ENCODE peak calls at places on chromosome 14, in six cellular contexts. One of them, this sample, is unnamed.

GRCh38 chr14:93976477-93977057 is at the start of gene ASB2:
- DNase-seq in cerebellar cortex: no peak
- DNase-seq in ELR: no peak
- DNase-seq in K562: no peak
- DNase-seq in stimulated activated naive CD8-positive, alpha-beta T cell treated with anti-CD3 and anti-CD28 coated beads, Interleukin-15, Interleukin-2, amounts not matched to agents 100 U/mL and 50 U/mL, for 24 hours: no peak
- DNase-seq in RWPE1: no peak
- DNase-seq in this sample: no peak

GRCh38 chr14:73788871-73789590 is 62.6 kb upstream of the PTGR2 start:
- DNase-seq in RWPE1: no peak
- DNase-seq in ELR: no peak
- DNase-seq in cerebellar cortex: no peak
- DNase-seq in stimulated activated naive CD8-positive, alpha-beta T cell treated with anti-CD3 and anti-CD28 coated beads, Interleukin-15, Interleukin-2, amounts not matched to agents 100 U/mL and 50 U/mL, for 24 hours: no peak
- DNase-seq in K562: no peak
- DNase-seq in this sample: no peak

GRCh38 chr14:46496409-46496808 is 155.2 kb downstream of the RPL10L start:
- DNase-seq in cerebellar cortex: no peak
- DNase-seq in stimulated activated naive CD8-positive, alpha-beta T cell treated with anti-CD3 and anti-CD28 coated beads, Interleukin-15, Interleukin-2, amounts not matched to agents 100 U/mL and 50 U/mL, for 24 hours: no peak
- DNase-seq in RWPE1: no peak
- DNase-seq in ELR: no peak
- DNase-seq in K562: no peak
- DNase-seq in this sample: no peak

GRCh38 chr14:96281486-96281885 is 25.5 kb downstream of the BDKRB1 start:
- DNase-seq in stimulated activated naive CD8-positive, alpha-beta T cell treated with anti-CD3 and anti-CD28 coated beads, Interleukin-15, Interleukin-2, amounts not matched to agents 100 U/mL and 50 U/mL, for 24 hours: no peak
- DNase-seq in K562: no peak
- DNase-seq in RWPE1: no peak
- DNase-seq in cerebellar cortex: peak
- DNase-seq in ELR: no peak
- DNase-seq in this sample: no peak

GRCh38 chr14:55802986-55803431 is 223.0 kb downstream of the KTN1 start:
- DNase-seq in cerebellar cortex: no peak
- DNase-seq in stimulated activated naive CD8-positive, alpha-beta T cell treated with anti-CD3 and anti-CD28 coated beads, Interleukin-15, Interleukin-2, amounts not matched to agents 100 U/mL and 50 U/mL, for 24 hours: no peak
- DNase-seq in K562: peak
- DNase-seq in ELR: peak
- DNase-seq in RWPE1: peak
- DNase-seq in this sample: no peak

GRCh38 chr14:105269405-105269804 is 21.1 kb downstream of the BTBD6 start:
- DNase-seq in RWPE1: no peak
- DNase-seq in stimulated activated naive CD8-positive, alpha-beta T cell treated with anti-CD3 and anti-CD28 coated beads, Interleukin-15, Interleukin-2, amounts not matched to agents 100 U/mL and 50 U/mL, for 24 hours: no peak
- DNase-seq in ELR: no peak
- DNase-seq in cerebellar cortex: no peak
- DNase-seq in K562: no peak
- DNase-seq in this sample: peak

GRCh38 chr14:99602054-99602787 is 1.8 kb downstream of the CCDC85C start:
- DNase-seq in RWPE1: no peak
- DNase-seq in stimulated activated naive CD8-positive, alpha-beta T cell treated with anti-CD3 and anti-CD28 coated beads, Interleukin-15, Interleukin-2, amounts not matched to agents 100 U/mL and 50 U/mL, for 24 hours: peak
- DNase-seq in K562: no peak
- DNase-seq in cerebellar cortex: no peak
- DNase-seq in ELR: peak
- DNase-seq in this sample: peak

GRCh38 chr14:68542346-68542745 is 250.5 kb downstream of the ZFP36L1 start:
- DNase-seq in RWPE1: no peak
- DNase-seq in cerebellar cortex: no peak
- DNase-seq in K562: no peak
- DNase-seq in ELR: peak
- DNase-seq in stimulated activated naive CD8-positive, alpha-beta T cell treated with anti-CD3 and anti-CD28 coated beads, Interleukin-15, Interleukin-2, amounts not matched to agents 100 U/mL and 50 U/mL, for 24 hours: no peak
- DNase-seq in this sample: no peak

This sample was measured in Right ventricle myocardium inferior.